ENCODE peak calls at places on chromosome 9, in six cellular contexts. F is uterus, M is A549, T is transverse colon, U is spleen, Z is ovary. S is an unnamed sample.

GRCh38 chr9:35760651-35761050 is 6.6 kb upstream of the MSMP start:
- DNase-seq in F (no peak), M (no peak), T (no peak), U (no peak), Z (no peak), S (no peak)

GRCh38 chr9:86577420-86578333 is 223.5 kb upstream of the TUT7 start:
- DNase-seq in F (no peak), M (no peak), T (no peak), U (no peak), Z (no peak), S (no peak)

GRCh38 chr9:72256912-72257311 is 107.7 kb downstream of the GDA start:
- DNase-seq in F (no peak), M (no peak), T (no peak), U (no peak), Z (no peak), S (no peak)

GRCh38 chr9:135701067-135701967 is 668 bp upstream of the KCNT1 start:
- DNase-seq in F (no peak), M (no peak), T (no peak), U (no peak), Z (peak; percentile 39), S (no peak)

GRCh38 chr9:83027153-83027867 is 35.6 kb downstream of the RASEF start:
- DNase-seq in F (no peak), M (peak; percentile 88), T (no peak), U (no peak), Z (no peak), S (no peak)

GRCh38 chr9:137313956-137314560 is 12.0 kb upstream of the NRARP start:
- DNase-seq in F (no peak), M (no peak), T (no peak), U (peak; percentile 73), Z (no peak), S (no peak)

GRCh38 chr9:37471942-37472679 is 6.9 kb upstream of the ZBTB5 start:
- DNase-seq in F (no peak), M (peak; percentile 89), T (no peak), U (no peak), Z (no peak), S (no peak)

GRCh38 chr9:33510264-33511183 is 13.5 kb upstream of the ANKRD18B start:
- DNase-seq in F (peak; percentile 47), M (peak; percentile 51), T (peak; percentile 39), U (peak; percentile 84), Z (peak; percentile 46), S (peak; percentile 23)

GRCh38 chr9:72997387-72997995 is 44.6 kb upstream of the ALDH1A1 start:
- DNase-seq in F (no peak), M (peak; percentile 25), T (no peak), U (no peak), Z (no peak), S (no peak)

GRCh38 chr9:17269799-17270198 is 135.0 kb downstream of the CNTLN start:
- DNase-seq in F (no peak), M (no peak), T (no peak), U (no peak), Z (no peak), S (no peak)

GRCh38 chr9:13322828-13323550 is 43.5 kb upstream of the MPDZ start:
- DNase-seq in F (peak; percentile 64), M (no peak), T (peak; percentile 39), U (no peak), Z (no peak), S (no peak)

GRCh38 chr9:33142531-33142930 is 24.6 kb downstream of the B4GALT1 start:
- DNase-seq in F (no peak), M (no peak), T (no peak), U (no peak), Z (no peak), S (peak; percentile 65)

GRCh38 chr9:16265671-16266070 is 604.8 kb downstream of the BNC2 start:
- DNase-seq in F (no peak), M (no peak), T (no peak), U (no peak), Z (no peak), S (no peak)

GRCh38 chr9:18393340-18394130 is 80.4 kb upstream of the ADAMTSL1 start:
- DNase-seq in F (peak; percentile 45), M (peak; percentile 41), T (peak; percentile 56), U (no peak), Z (peak; percentile 62), S (no peak)

GRCh38 chr9:91116226-91116625 is 245.5 kb downstream of the AUH start:
- DNase-seq in F (no peak), M (no peak), T (no peak), U (no peak), Z (peak; percentile 23), S (no peak)

GRCh38 chr9:130237763-130238524 is 27.6 kb upstream of the HMCN2 start:
- DNase-seq in F (no peak), M (no peak), T (no peak), U (no peak), Z (no peak), S (no peak)

GRCh38 chr9:94165592-94166236 is 81.5 kb downstream of the PTPDC1 start:
- DNase-seq in F (peak; percentile 98), M (peak; percentile 99), T (peak; percentile 98), U (peak; percentile 100), Z (peak; percentile 97), S (peak; percentile 97)

GRCh38 chr9:95029251-95029650 is 288.3 kb downstream of the FANCC start:
- DNase-seq in F (no peak), M (no peak), T (no peak), U (no peak), Z (no peak), S (no peak)

GRCh38 chr9:17802249-17802857 is 223.5 kb downstream of the SH3GL2 start:
- DNase-seq in F (no peak), M (peak; percentile 10), T (no peak), U (no peak), Z (no peak), S (no peak)

GRCh38 chr9:124941689-124942561 is 1.0 kb upstream of the GOLGA1 start:
- DNase-seq in F (peak; percentile 43), M (peak; percentile 29), T (peak; percentile 71), U (peak; percentile 93), Z (peak; percentile 44), S (peak; percentile 82)

GRCh38 chr9:124940521-124940893 is 376 bp downstream of the GOLGA1 start:
- DNase-seq in F (no peak), M (no peak), T (no peak), U (no peak), Z (no peak), S (no peak)

GRCh38 chr9:124940894-124941688 is at the start of gene GOLGA1:
- DNase-seq in F (peak; percentile 96), M (peak; percentile 90), T (peak; percentile 98), U (peak; percentile 99), Z (peak; percentile 96), S (peak; percentile 99)

GRCh38 chr9:124934290-124934689 is 6.6 kb downstream of the GOLGA1 start:
- DNase-seq in F (no peak), M (no peak), T (no peak), U (no peak), Z (no peak), S (no peak)

DNA sequence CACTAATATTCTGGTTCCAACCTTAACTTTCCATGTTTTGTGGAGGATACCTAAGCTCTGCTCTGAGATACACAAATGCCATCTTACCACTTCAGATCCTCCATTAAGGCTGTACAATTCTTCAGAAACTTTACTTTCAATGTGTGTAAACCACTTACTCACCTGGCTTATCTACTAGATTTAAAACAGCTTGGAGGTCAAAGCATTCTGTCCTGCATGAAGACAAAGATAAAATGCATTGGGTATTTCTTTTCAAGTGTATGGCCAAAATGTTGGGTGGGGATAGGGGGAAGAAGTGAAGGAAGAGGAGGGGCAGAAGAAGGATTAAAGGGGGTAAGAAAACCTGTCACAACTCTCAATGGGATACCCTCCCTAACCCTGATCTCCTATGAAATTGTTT is 939 bp downstream of the GOLGA1 start:
- DNase-seq in F (no peak), M (no peak), T (no peak), U (no peak), Z (no peak), S (no peak)
- TF ChIP-seq POLR2A in F (no peak), M (no peak), T (no peak), U (no peak), Z (no peak), S (no peak)

GRCh38 chr9:106312913-106313312 is 550.1 kb upstream of the ZNF462 start:
- DNase-seq in F (no peak), M (no peak), T (no peak), U (no peak), Z (no peak), S (no peak)
- H3K4me1 ChIP-seq in F (no peaks in the 10 kb centered on the region), M (no peaks in the 10 kb centered on the region), T (no peaks in the 10 kb centered on the region), U (no peaks in the 10 kb centered on the region), Z (no peaks in the 10 kb centered on the region), S (no peaks in the 10 kb centered on the region)

DNA sequence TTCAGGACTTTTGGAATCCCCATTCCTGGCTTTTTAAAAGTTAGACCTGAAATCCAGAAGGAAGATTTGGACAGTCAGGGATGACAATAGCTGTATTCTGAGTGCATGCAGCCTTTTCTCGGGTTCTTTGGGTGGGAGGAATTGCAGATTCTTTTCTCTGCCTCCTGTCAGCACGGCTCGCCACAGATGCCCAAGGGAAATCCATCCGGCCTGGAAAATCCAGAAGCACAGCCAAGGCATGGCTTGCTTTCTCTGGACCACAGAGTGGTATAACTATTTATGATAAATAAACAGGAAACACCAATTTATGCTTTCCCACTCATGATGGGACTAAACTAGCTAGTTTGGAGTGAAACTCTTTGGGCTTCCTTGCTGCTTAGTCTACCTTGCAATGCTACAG is 59.1 kb downstream of the C9orf152 start:
- DNase-seq in F (no peak), M (no peak), T (no peak), U (no peak), Z (no peak), S (no peak)
- TF ChIP-seq POLR2A in F (no peak), M (no peak), T (no peak), U (no peak), Z (no peak), S (no peak)

DNA sequence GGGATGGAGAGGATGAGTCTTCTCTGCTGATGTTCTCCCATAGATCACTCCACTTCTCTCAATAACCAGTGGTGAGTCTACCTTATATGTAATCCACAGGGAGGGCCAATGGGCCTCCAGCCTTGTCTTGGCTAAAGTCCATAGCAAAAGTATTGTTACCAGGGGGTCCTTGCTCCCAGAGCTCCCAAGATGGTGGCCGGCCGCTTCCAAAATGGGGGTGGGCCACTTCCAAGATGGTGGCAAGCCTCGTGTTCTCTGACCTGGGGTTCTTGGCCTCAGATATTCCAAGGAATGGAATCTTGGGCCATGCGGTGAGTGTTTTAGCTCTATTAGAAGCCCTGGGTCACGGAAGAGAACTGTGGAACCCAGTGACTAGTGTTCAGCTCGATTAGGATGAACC is 12.0 kb upstream of the SLC24A2 start:
- DNase-seq in F (no peak), M (no peak), T (no peak), U (no peak), Z (no peak), S (no peak)
- H3K4me1 ChIP-seq in F (no peaks in the 10 kb centered on the region), M (no peaks in the 10 kb centered on the region), T (no peaks in the 10 kb centered on the region), U (no peaks in the 10 kb centered on the region), Z (no peaks in the 10 kb centered on the region), S (no peaks in the 10 kb centered on the region)

DNA sequence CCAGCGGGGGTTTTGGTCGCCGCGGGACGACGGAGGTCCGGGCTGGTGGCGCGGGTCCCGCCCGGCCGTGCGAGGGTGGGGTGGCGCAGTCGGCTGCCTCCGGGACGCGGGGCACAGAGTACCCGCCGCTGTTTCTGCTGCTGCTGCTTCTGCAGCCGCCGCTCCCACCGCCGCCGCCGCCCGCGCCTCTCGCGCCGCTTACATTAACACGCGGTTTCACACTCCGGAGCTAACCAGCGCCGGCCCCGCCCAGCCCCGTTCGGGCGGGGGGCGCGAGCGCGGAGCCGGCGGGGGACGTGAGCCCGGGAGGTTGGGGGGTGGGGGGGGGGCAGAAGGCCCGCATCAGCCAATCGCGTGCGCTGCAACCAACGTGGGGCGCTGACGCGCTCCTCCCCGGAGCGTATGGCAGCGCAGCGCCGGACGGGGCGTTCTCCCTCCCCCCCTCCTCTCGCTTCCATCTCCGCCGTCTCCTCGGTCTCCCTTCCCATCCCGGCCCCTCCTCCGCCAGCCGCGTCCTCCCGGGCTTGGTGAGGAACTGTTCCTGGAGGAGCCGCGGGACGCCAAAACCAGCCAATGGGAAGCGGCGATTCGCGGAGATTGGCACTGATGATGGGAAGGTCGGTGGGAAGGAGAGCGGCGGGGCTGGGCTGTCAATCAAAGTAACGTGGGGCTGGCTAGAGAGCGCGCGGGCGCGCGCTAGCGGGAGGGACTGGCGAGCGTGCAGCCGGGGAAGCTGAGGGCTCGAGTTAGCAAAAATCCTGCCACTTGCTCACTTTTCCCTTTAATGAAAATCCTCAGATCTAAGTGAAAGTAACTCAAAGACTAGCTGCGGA is at the start of gene TLE1:
- DNase-seq in F (peak; percentile 99), M (peak; percentile 99), T (peak; percentile 99), U (peak; percentile 98), Z (peak; percentile 100), S (peak; percentile 99)
- TF ChIP-seq POLR2A in F (peak; percentile 91), M (peak; percentile 83), T (peak; percentile 77), U (peak; percentile 82), Z (peak; percentile 75), S (peak; percentile 89)

S was measured in Peyer's patch.